ENCODE peak calls at places on chromosomes 12 and 14, in ten cellular contexts. X, N, G, O, H, B, W, T, K and P are unnamed samples.

GRCh38 chr12:119181202-119181601 is 2.5 kb downstream of the HSPB8 start:
- DNase-seq in H (no peak), G (no peak), X (no peak), B (no peak), O (no peak), K (no peak), T (no peak), W (no peak), N (no peak), P (no peak)

GRCh38 chr14:84686550-84686949 is 843.4 kb upstream of the FLRT2 start:
- DNase-seq in N (no peak), G (no peak), K (peak), O (no peak), W (no peak), T (no peak), H (no peak), X (peak), B (no peak), P (no peak)

GRCh38 chr12:57850924-57851323 is 4.4 kb upstream of the CTDSP2 start:
- DNase-seq in X (no peak), O (no peak), G (peak), K (no peak), N (no peak), B (no peak), W (no peak), T (no peak), H (peak), P (no peak)

GRCh38 chr14:90641111-90642010 is 174.9 kb downstream of the TTC7B start:
- DNase-seq in K (peak), T (peak), O (no peak), G (no peak), N (no peak), H (no peak), W (no peak), X (no peak), B (no peak), P (no peak)

GRCh38 chr14:72291908-72292688 is 359.9 kb downstream of the RGS6 start:
- DNase-seq in B (peak), K (peak), G (peak), N (no peak), T (peak), X (peak), W (no peak), H (peak), O (peak), P (no peak)

GRCh38 chr12:66679441-66680069 is 679 bp upstream of the GRIP1 start:
- DNase-seq in O (no peak), G (no peak), W (no peak), B (no peak), N (no peak), X (no peak), K (no peak), T (no peak), H (no peak), P (no peak)

GRCh38 chr12:109677323-109677722 is 36.3 kb upstream of the FAM222A start:
- DNase-seq in H (no peak), W (no peak), T (no peak), X (no peak), G (no peak), K (no peak), O (no peak), B (no peak), N (no peak), P (no peak)

GRCh38 chr12:53065975-53066593 is 13.1 kb downstream of the SPRYD3 start:
- DNase-seq in X (peak), T (peak), H (peak), B (peak), W (peak), K (peak), N (peak), O (peak), G (peak), P (peak)

GRCh38 chr14:50003213-50004021 is 110.5 kb downstream of the ARF6 start:
- DNase-seq in N (peak), T (peak), W (peak), O (peak), K (peak), B (peak), H (peak), G (peak), X (peak), P (peak)

GRCh38 chr12:57479376-57480115 is at the start of gene ARHGAP9:
- DNase-seq in N (peak), W (no peak), K (peak), T (no peak), H (no peak), B (no peak), G (no peak), O (no peak), X (no peak), P (no peak)

GRCh38 chr12:19018302-19018980 is 111.1 kb upstream of the PLEKHA5 start:
- DNase-seq in W (no peak), G (no peak), O (peak), B (no peak), X (peak), T (no peak), H (peak), K (peak), N (no peak), P (no peak)

GRCh38 chr12:116087399-116087798 is 190.1 kb downstream of the MED13L start:
- DNase-seq in T (no peak), B (no peak), X (no peak), W (no peak), H (no peak), O (no peak), K (no peak), G (no peak), N (no peak), P (no peak)

GRCh38 chr14:100027771-100028490 is 37.3 kb upstream of the EVL start:
- DNase-seq in O (peak), X (no peak), K (no peak), B (no peak), N (no peak), G (no peak), T (no peak), H (no peak), W (no peak), P (no peak)

GRCh38 chr12:95393191-95393790 is 80.7 kb upstream of the METAP2 start:
- DNase-seq in T (no peak), N (no peak), K (no peak), G (no peak), O (no peak), B (no peak), W (no peak), X (no peak), H (no peak), P (no peak)

GRCh38 chr14:25836647-25837046 is 761.2 kb downstream of the NOVA1 start:
- DNase-seq in H (no peak), X (no peak), K (no peak), B (no peak), O (no peak), T (no peak), G (no peak), W (no peak), N (no peak), P (no peak)

GRCh38 chr12:50201987-50202521 is 34.9 kb upstream of the CERS5 start:
- DNase-seq in X (peak), W (peak), K (peak), G (no peak), B (peak), N (no peak), T (no peak), O (peak), H (peak), P (peak)

GRCh38 chr12:6839482-6840201 is 1.1 kb upstream of the GNB3 start:
- DNase-seq in H (no peak), G (no peak), T (no peak), X (no peak), W (no peak), K (no peak), B (peak), N (no peak), O (no peak), P (no peak)

GRCh38 chr12:51320695-51321320 is 3.2 kb downstream of the BIN2 start:
- DNase-seq in B (no peak), G (no peak), K (peak), O (peak), T (peak), W (no peak), X (peak), H (peak), N (no peak), P (peak)

GRCh38 chr14:105162374-105162979 is 6.1 kb downstream of the JAG2 start:
- DNase-seq in W (no peak), X (no peak), T (no peak), O (no peak), K (no peak), G (no peak), N (no peak), H (no peak), B (no peak), P (no peak)

GRCh38 chr12:70849265-70849960 is 71.1 kb downstream of the PTPRR start:
- DNase-seq in W (no peak), X (peak), O (peak), N (no peak), B (no peak), T (no peak), H (peak), K (peak), G (no peak), P (no peak)

GRCh38 chr12:96720363-96720705 is 186.7 kb upstream of the NEDD1 start:
- DNase-seq in H (no peak), K (no peak), T (no peak), N (no peak), X (peak), O (no peak), W (no peak), G (no peak), B (peak), P (peak)

GRCh38 chr12:15364221-15365170 is 42.2 kb downstream of the PTPRO start:
- DNase-seq in X (peak), O (no peak), W (no peak), G (no peak), H (peak), B (no peak), N (no peak), K (no peak), T (no peak), P (no peak)

GRCh38 chr12:4701383-4701782 is 18.8 kb upstream of the GALNT8 start:
- DNase-seq in G (peak), O (peak), H (no peak), W (no peak), T (no peak), B (no peak), K (no peak), N (no peak), X (peak), P (no peak)

GRCh38 chr14:47167407-47167806 is 508.0 kb downstream of the MDGA2 start:
- DNase-seq in T (no peak), X (no peak), G (no peak), B (no peak), K (no peak), W (no peak), H (no peak), O (no peak), N (no peak), P (no peak)

GRCh38 chr14:44081146-44081545 is 425.9 kb downstream of the FSCB start:
- DNase-seq in G (no peak), K (no peak), H (no peak), B (no peak), T (no peak), X (no peak), O (no peak), W (no peak), N (no peak), P (no peak)

GRCh38 chr14:100192250-100192671 is 32.8 kb upstream of the DEGS2 start:
- DNase-seq in T (no peak), B (peak), H (no peak), X (peak), K (no peak), N (no peak), W (peak), G (peak), O (no peak), P (no peak)

GRCh38 chr14:94049625-94050023 is 23.5 kb downstream of the OTUB2 start:
- DNase-seq in X (no peak), N (no peak), B (no peak), T (no peak), K (no peak), G (no peak), H (no peak), W (no peak), O (no peak), P (no peak)

GRCh38 chr14:94050231-94050880 is 24.2 kb downstream of the OTUB2 start:
- DNase-seq in K (peak), H (no peak), T (no peak), O (no peak), B (no peak), N (no peak), X (no peak), W (no peak), G (peak), P (no peak)

GRCh38 chr14:94052662-94053061 is 26.5 kb downstream of the OTUB2 start:
- DNase-seq in B (no peak), T (no peak), O (no peak), K (no peak), H (no peak), G (no peak), X (no peak), N (no peak), W (no peak), P (no peak)

GRCh38 chr14:94051779-94052178 is 25.6 kb downstream of the OTUB2 start:
- DNase-seq in G (no peak), X (no peak), K (no peak), B (no peak), W (no peak), T (no peak), H (no peak), N (no peak), O (no peak), P (no peak)

GRCh38 chr14:94051115-94051514 is 25.0 kb downstream of the OTUB2 start:
- DNase-seq in K (peak), G (peak), T (no peak), H (peak), W (peak), B (peak), O (peak), X (peak), N (no peak), P (peak)
- TF ChIP-seq CTCF in K (peak), G (peak), T (peak), H (peak), W (peak), B (peak), O (peak), X (peak), N (no peak), P (peak)

DNA sequence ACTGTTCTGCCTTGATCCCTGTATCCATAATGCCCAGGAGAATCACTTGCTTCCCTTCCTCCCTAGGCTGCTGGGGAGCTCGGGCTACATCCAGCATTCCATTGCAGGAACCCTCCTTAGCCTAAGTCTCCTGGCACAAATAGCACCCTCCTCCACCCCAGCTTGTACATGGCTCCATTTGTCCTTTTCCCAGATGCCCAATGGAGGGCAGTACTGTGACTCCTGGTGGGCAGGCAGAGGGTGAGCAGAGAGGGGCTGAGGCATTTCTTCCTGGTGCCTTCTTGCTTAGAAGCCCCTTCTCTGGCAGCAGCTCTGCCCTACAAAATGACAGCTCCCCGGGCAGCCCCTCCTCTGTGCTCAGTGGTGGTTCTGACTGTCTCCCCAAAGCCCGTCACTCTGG is 86.5 kb downstream of the RBM19 start:
- DNase-seq in O (no peak), G (no peak), W (no peak), K (no peak), H (no peak), T (no peak), N (no peak), X (no peak), B (no peak), P (no peak)
- TF ChIP-seq CTCF in O (no peak), G (no peak), W (no peak), K (peak), H (no peak), T (no peak), N (no peak), X (no peak), B (no peak), P (no peak)

GRCh38 chr12:121888083-121888477 is 510 bp upstream of the PSMD9 start:
- DNase-seq in T (no peak), X (no peak), O (no peak), B (no peak), W (no peak), G (no peak), K (no peak), N (no peak), H (no peak), P (no peak)
- TF ChIP-seq CTCF in T (peak), X (no peak), O (no peak), B (no peak), W (no peak), G (no peak), K (no peak), N (no peak), H (no peak), P (no peak)

GRCh38 chr12:132342322-132342721 is 12.9 kb upstream of the GALNT9 start:
- DNase-seq in W (no peak), H (no peak), B (no peak), N (peak), T (no peak), G (no peak), X (no peak), K (no peak), O (no peak), P (no peak)
- TF ChIP-seq CTCF in W (no peak), H (no peak), B (no peak), N (no peak), T (peak), G (no peak), X (peak), K (peak), O (peak), P (no peak)

GRCh38 chr12:82688619-82689018 is 1.9 kb downstream of the TMTC2 start:
- DNase-seq in H (no peak), T (no peak), W (no peak), O (no peak), K (no peak), B (no peak), G (no peak), X (no peak), N (no peak), P (no peak)

GRCh38 chr12:82688035-82688501 is 1.4 kb downstream of the TMTC2 start:
- DNase-seq in N (no peak), W (no peak), X (peak), O (peak), H (peak), G (no peak), K (peak), B (peak), T (no peak), P (no peak)

GRCh38 chr12:82686223-82687019 is at the start of gene TMTC2:
- DNase-seq in G (peak), B (peak), K (peak), O (peak), X (peak), N (peak), H (peak), W (peak), T (peak), P (peak)

GRCh38 chr12:82685721-82686222 is 934 bp upstream of the TMTC2 start:
- DNase-seq in B (peak), H (peak), T (peak), X (peak), G (peak), W (peak), N (peak), K (peak), O (peak), P (peak)

DNA sequence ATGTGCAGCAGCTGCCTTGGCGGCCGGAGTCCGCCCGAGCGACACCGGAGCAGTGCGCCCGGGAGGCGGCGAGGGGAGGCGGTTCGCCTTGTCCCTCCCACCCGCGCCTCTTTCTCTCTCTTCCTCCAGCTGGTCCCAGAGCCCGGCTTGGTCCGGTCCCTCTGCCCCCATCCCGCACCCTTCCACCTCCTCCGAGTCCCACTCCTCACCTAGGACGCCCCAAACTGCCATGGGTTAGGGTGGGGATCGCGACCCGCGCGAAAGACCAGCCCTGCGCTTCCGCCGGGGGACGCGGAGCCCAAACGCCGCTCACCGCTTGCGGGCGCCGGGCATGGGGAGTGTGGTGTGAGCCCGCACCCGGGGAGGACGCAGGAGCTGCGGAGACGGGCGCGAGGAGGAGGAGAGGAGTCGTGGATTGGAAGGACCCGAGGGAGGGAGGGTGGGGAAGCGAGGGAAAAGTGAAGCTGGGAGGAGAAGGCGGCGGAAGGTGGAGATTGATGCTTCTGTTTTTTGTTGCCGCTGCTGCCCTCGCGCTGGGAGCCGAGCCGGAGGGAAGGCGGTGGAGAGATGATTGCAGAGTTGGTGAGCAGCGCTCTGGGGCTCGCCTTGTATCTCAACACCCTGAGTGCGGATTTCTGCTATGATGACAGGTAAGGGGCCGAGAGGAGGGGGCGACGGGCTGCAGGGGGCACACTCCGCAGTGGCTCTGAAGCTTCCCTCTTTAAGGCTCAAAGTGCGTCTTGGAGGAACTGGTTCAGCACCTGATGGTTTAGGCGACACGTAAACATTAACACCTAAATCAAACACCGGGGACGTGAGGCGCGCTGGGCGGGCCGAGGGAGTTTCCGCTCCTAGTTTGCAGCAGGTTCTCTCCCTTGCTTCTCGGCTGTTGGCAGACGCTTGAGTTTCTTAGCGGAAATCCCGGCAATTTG is 580 bp downstream of the TMTC2 start:
- DNase-seq in H (peak), K (peak), G (peak), T (peak), B (peak), O (peak), N (peak), W (peak), X (peak), P (peak)
- TF ChIP-seq CTCF in H (no peak), K (peak), G (no peak), T (no peak), B (no peak), O (no peak), N (no peak), W (no peak), X (no peak), P (no peak)

DNA sequence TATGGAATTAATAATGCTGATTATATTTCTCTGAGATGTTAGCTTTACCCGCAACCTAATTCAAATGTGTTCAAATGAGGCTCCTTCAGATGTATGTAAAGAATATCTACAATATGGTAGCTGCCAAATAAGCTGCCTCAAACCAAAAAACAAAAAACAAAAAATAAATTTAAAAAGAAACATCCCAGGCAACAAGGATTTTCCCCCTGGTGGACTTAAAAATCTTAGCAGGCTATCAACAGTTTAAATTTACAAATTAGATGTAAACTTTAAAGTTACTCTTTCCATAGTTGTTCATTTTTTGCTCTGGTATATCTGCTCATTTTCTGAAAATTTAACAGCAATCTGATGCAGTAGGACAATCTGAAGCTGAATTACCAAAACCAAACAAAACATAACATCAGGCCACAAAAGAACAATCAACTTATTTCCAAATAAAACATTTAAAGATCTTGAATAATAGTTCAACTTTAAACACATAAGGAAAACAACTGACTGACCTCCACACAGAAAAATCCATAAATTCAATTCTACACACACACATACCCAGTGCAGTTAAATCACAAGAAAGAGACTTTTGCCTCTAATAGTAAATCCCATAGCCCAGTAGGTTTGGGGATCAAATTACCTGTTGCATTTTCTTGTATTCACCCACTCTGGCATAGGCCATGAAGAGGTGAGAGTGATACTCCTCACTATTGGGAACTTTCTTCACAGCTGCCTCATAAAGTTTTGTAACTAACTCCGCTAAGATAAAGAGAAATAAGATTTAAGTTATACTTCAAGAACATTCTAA is 21.3 kb downstream of the NAA25 start:
- DNase-seq in X (no peak), H (peak), G (no peak), B (no peak), K (no peak), T (no peak), O (no peak), W (no peak), N (no peak), P (no peak)
- TF ChIP-seq CTCF in X (peak), H (no peak), G (no peak), B (no peak), K (peak), T (peak), O (peak), W (no peak), N (no peak), P (peak)